ENCODE peak calls at places on chromosomes 1 and 21, in eight cellular contexts. K is nephron progenitor cell, I is fibroblast of lung, G is mesothelial cell of epicardium, O is WTC11, T is stomach, Q is retinal pigment epithelial cell, Y is Peyer's patch. W is an unnamed sample.

GRCh38 chr1:80274256-80274655 is 1267.7 kb upstream of the ADGRL4 start:
- DNase-seq in I (no peak), O (no peak), T (no peak), K (no peak), Y (no peak), G (no peak), Q (no peak), W (no peak)

GRCh38 chr21:37532868-37533780 is 166.6 kb downstream of the DYRK1A start:
- DNase-seq in T (peak), O (peak), K (no peak), G (no peak), Y (no peak), Q (peak), I (peak), W (no peak)

GRCh38 chr21:27168084-27168483 is 201.2 kb upstream of the ADAMTS5 start:
- DNase-seq in Q (no peak), K (no peak), G (no peak), Y (no peak), T (no peak), I (no peak), O (no peak), W (no peak)

GRCh38 chr1:119962296-119962968 is 66.1 kb upstream of the ADAM30 start:
- DNase-seq in T (no peak), Y (no peak), K (no peak), Q (no peak), G (no peak), O (no peak), I (peak), W (no peak)

GRCh38 chr21:41369105-41369914 is 7.5 kb downstream of the MX2 start:
- DNase-seq in G (peak), Q (no peak), K (peak), O (peak), I (no peak), T (no peak), Y (peak), W (no peak)

GRCh38 chr1:90973897-90974798 is 47.7 kb downstream of the ZNF644 start:
- DNase-seq in G (no peak), Q (peak), O (no peak), I (peak), T (no peak), K (no peak), Y (no peak), W (no peak)

GRCh38 chr1:160834945-160835565 is 27.6 kb downstream of the CD244 start:
- DNase-seq in Q (no peak), Y (peak), T (no peak), K (peak), G (no peak), I (peak), O (no peak), W (peak)

GRCh38 chr1:156498447-156499193 is 2.0 kb downstream of the MEF2D start:
- DNase-seq in T (peak), K (peak), O (peak), G (no peak), Q (no peak), Y (no peak), I (peak), W (no peak)

DNA sequence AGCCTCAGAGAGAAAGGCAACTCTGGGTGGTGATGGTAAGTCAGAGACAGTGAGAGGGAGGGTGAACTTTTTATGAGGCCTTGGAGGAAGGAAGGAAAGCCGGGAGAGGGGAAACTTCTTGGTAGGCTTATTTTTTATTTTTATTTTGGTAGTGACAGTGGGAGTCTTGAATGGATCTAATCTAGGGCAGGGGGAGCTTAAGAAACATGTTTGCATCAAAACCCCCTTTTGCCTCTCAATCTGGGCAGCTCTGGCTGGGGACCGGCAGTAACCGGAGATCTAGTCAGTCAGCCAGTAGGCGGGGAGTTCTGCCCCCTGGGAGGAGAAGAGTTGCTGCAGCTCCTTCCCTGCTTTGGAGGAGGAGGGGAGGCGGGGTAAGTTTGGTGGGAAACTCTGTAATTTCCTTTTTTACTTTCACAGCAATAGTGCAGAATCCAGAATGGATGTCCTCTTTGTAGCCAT is at the start of gene C1orf54:
- DNase-seq in K (peak), Y (no peak), T (no peak), G (peak), Q (no peak), I (peak), O (peak), W (no peak)
- TF ChIP-seq CTCF in K (no peak), Y (no peak), T (no peak), G (no peak), Q (peak), I (peak), O (no peak), W (no peak)

GRCh38 chr1:9375912-9376311 is 83.2 kb downstream of the SPSB1 start:
- DNase-seq in Q (no peak), G (no peak), O (no peak), T (no peak), K (no peak), Y (no peak), I (peak), W (no peak)

GRCh38 chr1:9374748-9375345 is 82.2 kb downstream of the SPSB1 start:
- DNase-seq in O (no peak), G (no peak), Y (no peak), K (no peak), T (no peak), I (no peak), Q (peak), W (no peak)

GRCh38 chr1:9376430-9376829 is 83.7 kb downstream of the SPSB1 start:
- DNase-seq in K (no peak), O (no peak), Y (no peak), I (peak), T (no peak), G (no peak), Q (no peak), W (no peak)

GRCh38 chr1:9378801-9379200 is 86.1 kb downstream of the SPSB1 start:
- DNase-seq in I (no peak), T (no peak), K (no peak), Q (no peak), G (no peak), Y (no peak), O (no peak), W (no peak)

DNA sequence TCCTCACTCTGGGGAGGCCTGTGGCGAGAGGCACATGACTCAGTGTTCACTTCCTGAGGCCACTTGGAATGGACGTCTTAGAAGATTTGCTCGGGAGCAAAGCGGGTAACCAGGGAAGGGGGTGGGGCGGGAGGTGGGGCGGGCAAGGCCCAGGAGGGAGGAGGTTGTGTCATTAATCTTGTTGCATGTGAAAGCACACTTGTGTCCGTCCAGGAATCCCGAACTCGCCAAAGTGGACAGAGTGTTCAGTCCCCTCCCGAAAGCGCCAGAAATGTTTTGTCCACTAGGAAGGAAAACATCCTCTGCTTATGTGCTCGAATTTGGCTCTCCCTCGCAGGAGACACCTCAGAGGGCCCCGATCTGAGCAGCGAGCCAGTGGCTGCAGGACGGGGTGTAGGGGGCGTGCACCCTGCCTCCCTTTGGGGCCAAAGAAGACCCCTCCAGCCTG is 84.2 kb downstream of the SPSB1 start:
- DNase-seq in Q (no peak), K (no peak), G (no peak), O (no peak), Y (peak), I (peak), T (no peak), W (no peak)
- TF ChIP-seq CTCF in Q (no peak), K (no peak), G (no peak), O (no peak), Y (no peak), I (no peak), T (no peak), W (no peak)

DNA sequence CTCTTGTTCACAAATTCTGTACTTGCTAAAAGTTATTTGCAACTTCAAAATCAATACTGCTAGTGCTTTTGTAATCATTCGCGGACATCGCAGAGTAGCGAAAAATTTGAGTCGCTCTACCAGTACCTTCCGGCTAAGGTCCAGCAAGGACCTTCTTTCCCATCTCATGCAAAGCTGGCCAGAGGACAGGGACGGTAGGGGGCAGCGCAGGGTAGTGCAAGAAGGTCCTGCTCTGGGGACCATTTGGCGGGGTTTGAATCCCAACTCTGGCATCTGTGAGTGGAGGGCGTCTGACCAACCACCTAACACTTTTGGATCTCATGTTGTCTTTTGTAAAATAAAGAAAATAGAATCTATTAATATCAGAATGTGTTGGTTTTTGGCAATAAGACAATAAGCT is 258.3 kb downstream of the SPATA17 start:
- DNase-seq in O (peak), T (no peak), K (peak), Y (no peak), G (no peak), I (no peak), Q (no peak), W (no peak)
- TF ChIP-seq CTCF in O (peak), T (no peak), K (peak), Y (no peak), G (no peak), I (no peak), Q (peak), W (no peak)

DNA sequence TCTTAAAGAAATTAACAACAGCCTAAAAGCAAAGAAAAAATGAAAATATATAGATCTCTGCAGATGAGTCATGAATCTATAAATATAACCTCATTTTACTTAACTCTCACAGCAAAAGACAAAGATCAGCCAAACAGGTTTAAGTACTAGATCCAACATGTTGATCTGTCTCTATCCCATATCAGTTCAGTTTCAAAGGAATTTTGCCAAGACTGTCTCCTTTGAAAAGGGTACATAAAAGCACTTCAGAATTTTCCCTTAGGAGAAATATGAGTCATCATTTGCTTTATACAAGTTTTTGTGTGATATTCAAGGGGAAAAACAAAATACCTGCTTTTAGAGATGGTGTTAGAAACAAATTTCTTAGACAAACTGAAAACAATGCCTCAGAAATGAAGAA is 73.6 kb upstream of the LRRC7 start:
- DNase-seq in T (no peak), K (no peak), Q (peak), O (no peak), I (peak), G (no peak), Y (no peak), W (no peak)
- TF ChIP-seq CTCF in T (no peak), K (no peak), Q (no peak), O (no peak), I (no peak), G (no peak), Y (no peak), W (no peak)

GRCh38 chr1:205749826-205750682 is at the start of gene NUCKS1:
- DNase-seq in Y (peak), G (peak), K (peak), T (peak), I (peak), Q (peak), O (peak), W (peak)
- TF ChIP-seq CTCF in Y (peak), G (no peak), K (no peak), T (no peak), I (peak), Q (peak), O (no peak), W (no peak)

W was measured in natural killer cell.